ENCODE peak calls at places on chromosome 17, in ten cellular contexts. V is cardiac muscle cell, T is heart left ventricle, A is IMR-90, K is keratinocyte, C is GM06990, N is choroid plexus epithelial cell, R is stomach, L is body of pancreas, H is AG10803. X is an unnamed sample.

GRCh38 chr17:76405967-76406647 is 21.7 kb downstream of the SPHK1 start:
- DNase-seq in C (no peak), K (no peak), H (no peak), R (peak; percentile 49), N (peak; percentile 32), V (no peak), A (peak; percentile 35), L (peak; percentile 68), T (peak; percentile 92), X (no peak)

GRCh38 chr17:43570518-43570928 is 24.4 kb upstream of the ETV4 start:
- DNase-seq in L (no peak), N (no peak), T (no peak), K (peak; percentile 89), V (no peak), C (no peak), R (no peak), H (peak; percentile 68), A (peak; percentile 86), X (peak; percentile 92)

GRCh38 chr17:83149761-83150251 is 70.4 kb downstream of the METRNL start:
- DNase-seq in N (peak; percentile 44), R (no peak), C (no peak), A (peak; percentile 40), L (no peak), K (no peak), V (no peak), T (no peak), H (peak; percentile 40), X (no peak)

GRCh38 chr17:76623271-76624146 is 20.0 kb downstream of the ST6GALNAC1 start:
- DNase-seq in H (peak; percentile 60), C (peak; percentile 73), A (peak; percentile 60), K (no peak), L (peak; percentile 72), R (peak; percentile 80), T (peak; percentile 72), N (peak; percentile 77), V (peak; percentile 82), X (no peak)

GRCh38 chr17:53234138-53234537 is 588.6 kb upstream of the KIF2B start:
- DNase-seq in H (no peak), R (no peak), V (no peak), T (no peak), C (no peak), A (no peak), N (no peak), K (no peak), L (no peak), X (no peak)

GRCh38 chr17:27069842-27070508 is 223.9 kb upstream of the WSB1 start:
- DNase-seq in A (no peak), K (no peak), T (no peak), L (no peak), R (no peak), C (no peak), V (no peak), H (no peak), N (no peak), X (no peak)

GRCh38 chr17:32875904-32876413 is 965 bp downstream of the MYO1D start:
- DNase-seq in A (peak; percentile 1), L (no peak), T (no peak), C (no peak), H (peak; percentile 45), V (peak; percentile 33), R (no peak), N (peak; percentile 42), K (no peak), X (no peak)

GRCh38 chr17:77320046-77320445 is 179.3 kb downstream of the SEC14L1 start:
- DNase-seq in T (no peak), V (peak; percentile 89), A (peak; percentile 63), K (no peak), R (no peak), C (no peak), H (peak; percentile 87), N (peak; percentile 84), L (no peak), X (no peak)

GRCh38 chr17:77116371-77116860 is 24.4 kb upstream of the SEC14L1 start:
- DNase-seq in C (no peak), H (no peak), R (peak; percentile 36), A (no peak), K (no peak), T (no peak), V (no peak), L (peak; percentile 69), N (no peak), X (no peak)

GRCh38 chr17:17500999-17501605 is 4.9 kb upstream of the RASD1 start:
- DNase-seq in T (no peak), K (no peak), C (no peak), V (no peak), A (no peak), L (no peak), R (no peak), N (no peak), H (no peak), X (no peak)

DNA sequence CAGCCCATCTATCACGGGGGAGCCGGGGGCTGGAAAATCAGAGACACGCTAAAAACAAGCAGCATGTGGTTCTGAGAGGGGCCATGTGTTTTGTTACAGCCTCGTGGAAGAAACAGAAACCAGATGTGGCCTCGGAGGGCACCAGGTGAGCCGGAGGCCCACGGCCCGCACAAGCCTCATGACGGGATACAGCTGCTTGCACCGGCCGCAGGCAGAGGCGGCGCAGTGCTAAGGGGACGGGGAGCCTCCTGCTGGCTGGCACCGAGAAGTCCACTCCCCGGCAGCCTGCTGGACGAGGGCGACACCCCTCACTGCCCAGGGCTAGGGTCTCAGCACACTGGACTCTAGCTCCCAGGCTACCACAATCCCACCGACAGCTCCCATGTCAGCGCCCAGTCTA is 19.2 kb downstream of the NDUFAF8 start:
- DNase-seq in N (no peak), C (no peak), A (no peak), L (no peak), T (no peak), V (no peak), H (no peak), K (no peak), R (no peak), X (no peak)
- H3K4me3 ChIP-seq in N (no peak overlapping the region), C (no peak overlapping the region), A (no peak overlapping the region), L (no peak overlapping the region), T (no peak overlapping the region), V (no peak overlapping the region), H (no peak overlapping the region), K (no peak overlapping the region), R (no peak overlapping the region), X (no peak overlapping the region)

GRCh38 chr17:45963258-45963657 is 35.8 kb upstream of the STH start:
- DNase-seq in K (no peak), H (no peak), R (no peak), T (no peak), L (no peak), N (no peak), C (no peak), A (no peak), V (no peak), X (no peak)

GRCh38 chr17:45963889-45964288 is 35.2 kb upstream of the STH start:
- DNase-seq in L (no peak), A (no peak), N (no peak), R (no peak), H (no peak), K (no peak), T (no peak), V (no peak), C (no peak), X (no peak)

GRCh38 chr17:45958994-45959665 is 39.9 kb upstream of the STH start:
- DNase-seq in V (no peak), L (no peak), C (no peak), N (no peak), T (no peak), A (no peak), R (no peak), H (no peak), K (no peak), X (no peak)

GRCh38 chr17:45962221-45962972 is 36.7 kb upstream of the STH start:
- DNase-seq in A (no peak), R (no peak), H (no peak), L (no peak), T (no peak), C (no peak), V (no peak), N (no peak), K (no peak), X (no peak)

DNA sequence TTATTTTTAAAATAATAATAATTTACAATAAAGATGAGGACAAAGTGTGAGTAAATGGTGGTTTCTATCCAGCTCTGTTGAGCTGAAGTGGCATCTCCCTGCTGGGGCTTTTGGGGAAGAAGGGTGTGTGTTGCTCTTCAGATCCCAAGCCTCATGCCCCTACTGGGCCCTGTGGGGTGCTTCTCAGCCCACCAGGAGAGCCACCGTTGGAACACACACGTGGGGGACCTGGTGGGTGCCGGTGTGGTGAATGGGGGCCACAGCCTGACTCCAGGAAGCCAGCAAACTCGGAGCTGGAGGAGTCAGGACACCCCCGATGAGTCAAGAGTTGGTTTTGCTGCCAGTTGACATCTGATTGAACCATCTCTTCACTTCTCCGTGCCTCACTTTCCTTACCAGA is 37.8 kb upstream of the STH start:
- DNase-seq in C (no peak), N (no peak), H (no peak), L (no peak), K (no peak), R (no peak), V (no peak), T (no peak), A (no peak), X (no peak)
- H3K4me3 ChIP-seq in C (no peak overlapping the region), N (no peak overlapping the region), H (no peak overlapping the region), L (no peak overlapping the region), K (no peak overlapping the region), R (no peak overlapping the region), V (no peak overlapping the region), T (no peak overlapping the region), A (no peak overlapping the region), X (no peak overlapping the region)

GRCh38 chr17:57948555-57949420 is 6.4 kb downstream of the CUEDC1 start:
- DNase-seq in A (peak; percentile 96), C (no peak), R (no peak), T (peak; percentile 51), K (peak; percentile 90), V (peak; percentile 82), N (peak; percentile 92), L (peak; percentile 20), H (peak; percentile 99), X (peak; percentile 100)

GRCh38 chr17:57949649-57950048 is 5.6 kb downstream of the CUEDC1 start:
- DNase-seq in N (no peak), L (no peak), T (peak; percentile 52), H (peak; percentile 29), A (no peak), R (no peak), V (no peak), C (no peak), K (no peak), X (no peak)

GRCh38 chr17:57946798-57947358 is 8.3 kb downstream of the CUEDC1 start:
- DNase-seq in T (peak; percentile 48), L (peak; percentile 68), A (peak; percentile 78), C (peak; percentile 68), H (peak; percentile 63), N (peak; percentile 87), R (peak; percentile 63), K (no peak), V (peak; percentile 66), X (no peak)

GRCh38 chr17:57947369-57947768 is 7.8 kb downstream of the CUEDC1 start:
- DNase-seq in L (no peak), N (no peak), K (no peak), V (no peak), C (no peak), T (peak; percentile 2), R (no peak), H (no peak), A (no peak), X (no peak)

GRCh38 chr17:57948169-57948554 is 7.0 kb downstream of the CUEDC1 start:
- DNase-seq in N (no peak), V (no peak), A (no peak), R (no peak), H (peak; percentile 16), K (no peak), C (no peak), L (no peak), T (no peak), X (no peak)
- H3K4me3 ChIP-seq in N (no peak overlapping the region), V (no peak overlapping the region), A (no peak overlapping the region), R (no peak overlapping the region), H (no peak overlapping the region), K (no peak overlapping the region), C (no peak overlapping the region), L (no peak overlapping the region), T (no peak overlapping the region), X (no peak overlapping the region)

GRCh38 chr17:50144346-50144745 is 6.1 kb downstream of the PPP1R9B start:
- DNase-seq in V (no peak), R (no peak), K (no peak), C (no peak), A (no peak), T (no peak), L (no peak), N (no peak), H (no peak), X (no peak)
- H3K4me3 ChIP-seq in V (no peak overlapping the region), R (no peak overlapping the region), K (no peak overlapping the region), C (no peak overlapping the region), A (no peak overlapping the region), T (no peak overlapping the region), L (no peak overlapping the region), N (no peak overlapping the region), H (no peak overlapping the region), X (no peak overlapping the region)

X was measured in kidney epithelial cell.